ENCODE peak calls at places on chromosomes 3 and 15, in nine cellular contexts. C is body of pancreas; G is activated CD8-positive, alpha-beta memory T cell treated with anti-CD3 and anti-CD28 coated beads, Interleukin-2, amount 50 U/mL, for 4 hours; M is uterus; U is ELR; W is RWPE1; P is Kasumi-1; Z is HEK293T; T is GM06990. L is an unnamed sample.

GRCh38 chr15:38127306-38127731 is 125.3 kb upstream of the SPRED1 start:
- DNase-seq in C (no peak), G (no peak), M (no peak), U (peak), W (no peak), P (no peak), Z (no peak), T (peak), L (peak)

GRCh38 chr15:25810631-25811077 is 52.5 kb downstream of the ATP10A start:
- DNase-seq in C (no peak), G (peak), M (no peak), U (no peak), W (no peak), P (no peak), Z (no peak), T (no peak), L (no peak)

GRCh38 chr3:89179355-89179997 is 72.1 kb downstream of the EPHA3 start:
- DNase-seq in C (no peak), G (no peak), M (no peak), U (no peak), W (peak), P (no peak), Z (peak), T (no peak), L (peak)

GRCh38 chr3:38114875-38115644 is 21.9 kb downstream of the ACAA1 start:
- DNase-seq in C (peak), G (no peak), M (no peak), U (no peak), W (no peak), P (no peak), Z (no peak), T (no peak), L (no peak)

GRCh38 chr3:53804697-53805462 is 41.3 kb downstream of the CHDH start:
- DNase-seq in C (no peak), G (no peak), M (peak), U (peak), W (peak), P (no peak), Z (peak), T (peak), L (peak)

GRCh38 chr15:98226578-98226977 is 266.1 kb downstream of the ARRDC4 start:
- DNase-seq in C (no peak), G (no peak), M (no peak), U (no peak), W (peak), P (no peak), Z (no peak), T (no peak), L (peak)

GRCh38 chr15:78055923-78056713 is 21.4 kb downstream of the TBC1D2B start:
- DNase-seq in C (peak), G (no peak), M (no peak), U (peak), W (peak), P (peak), Z (no peak), T (no peak), L (peak)

GRCh38 chr3:62186967-62187366 is 186.4 kb downstream of the FEZF2 start:
- DNase-seq in C (no peak), G (no peak), M (no peak), U (peak), W (no peak), P (peak), Z (peak), T (no peak), L (no peak)

GRCh38 chr3:100297784-100298183 is 36.8 kb upstream of the NIT2 start:
- DNase-seq in C (no peak), G (no peak), M (no peak), U (peak), W (peak), P (no peak), Z (no peak), T (no peak), L (peak)

GRCh38 chr3:88150371-88150770 is 612 bp downstream of the C3orf38 start:
- DNase-seq in C (no peak), G (no peak), M (no peak), U (no peak), W (peak), P (peak), Z (no peak), T (no peak), L (peak)

GRCh38 chr3:128076783-128077624 is 24.8 kb downstream of the SEC61A1 start:
- DNase-seq in C (peak), G (peak), M (no peak), U (no peak), W (no peak), P (peak), Z (no peak), T (peak), L (no peak)

GRCh38 chr15:60520041-60520824 is 41.3 kb upstream of the ICE2 start:
- DNase-seq in C (no peak), G (no peak), M (no peak), U (peak), W (peak), P (no peak), Z (no peak), T (no peak), L (peak)

GRCh38 chr15:99741835-99742234 is 8.6 kb upstream of the LYSMD4 start:
- DNase-seq in C (no peak), G (no peak), M (no peak), U (no peak), W (no peak), P (no peak), Z (no peak), T (no peak), L (no peak)

GRCh38 chr3:51429138-51429537 is 38.1 kb downstream of the RBM15B start:
- DNase-seq in C (no peak), G (no peak), M (no peak), U (no peak), W (no peak), P (no peak), Z (no peak), T (no peak), L (no peak)

GRCh38 chr3:10946526-10946925 is 46.0 kb upstream of the SLC6A1 start:
- DNase-seq in C (no peak), G (no peak), M (no peak), U (no peak), W (no peak), P (no peak), Z (no peak), T (no peak), L (peak)

GRCh38 chr3:8885806-8886205 is 77.5 kb downstream of the RAD18 start:
- DNase-seq in C (no peak), G (no peak), M (no peak), U (no peak), W (no peak), P (no peak), Z (no peak), T (no peak), L (no peak)

GRCh38 chr15:66294932-66295235 is 1.5 kb downstream of the DIS3L start:
- DNase-seq in C (no peak), G (no peak), M (no peak), U (peak), W (peak), P (no peak), Z (no peak), T (no peak), L (no peak)

L was measured in mammary epithelial cell.